ENCODE peak calls at places on chromosomes 5 and 9, in four cellular contexts. T is H1, S is SK-N-SH, K is HepG2. G is an unnamed sample.

GRCh38 chr9:109063765-109064164 is 50.5 kb upstream of the CTNNAL1 start:
- DNase-seq in T (no peak), S (no peak), K (no peak), G (no peak)

GRCh38 chr5:176743828-176744583 is 66.4 kb upstream of the UNC5A start:
- DNase-seq in T (no peak), S (peak), K (no peak), G (no peak)

GRCh38 chr9:15211160-15211993 is 95.6 kb downstream of the TTC39B start:
- DNase-seq in T (peak), S (peak), K (peak), G (peak)

GRCh38 chr5:172791291-172791690 is 20.3 kb upstream of the DUSP1 start:
- DNase-seq in T (no peak), S (no peak), K (no peak), G (no peak)

GRCh38 chr5:19802686-19803085 is 185.3 kb downstream of the CDH18 start:
- DNase-seq in T (no peak), S (no peak), K (no peak), G (no peak)

GRCh38 chr9:27853529-27853928 is 280.2 kb upstream of the C9orf72 start:
- DNase-seq in T (no peak), S (no peak), K (no peak), G (no peak)

GRCh38 chr5:76473676-76474075 is 70.6 kb downstream of the IQGAP2 start:
- DNase-seq in T (no peak), S (no peak), K (no peak), G (no peak)

GRCh38 chr5:149452665-149453617 is 73.8 kb upstream of the IL17B start:
- DNase-seq in T (no peak), S (no peak), K (peak), G (no peak)

GRCh38 chr9:71929791-71930440 is 18.5 kb downstream of the C9orf85 start:
- DNase-seq in T (no peak), S (no peak), K (no peak), G (no peak)

GRCh38 chr9:104589611-104590010 is 9.6 kb downstream of the OR13C5 start:
- DNase-seq in T (no peak), S (no peak), K (no peak), G (no peak)

GRCh38 chr5:126801992-126802294 is 25.0 kb downstream of the LMNB1 start:
- DNase-seq in T (no peak), S (peak), K (peak), G (no peak)

GRCh38 chr5:1184481-1184880 is 16.9 kb upstream of the SLC6A19 start:
- DNase-seq in T (no peak), S (no peak), K (no peak), G (no peak)

GRCh38 chr5:102802704-102803458 is 47.8 kb downstream of the PAM start:
- DNase-seq in T (no peak), S (no peak), K (no peak), G (no peak)

GRCh38 chr9:90340421-90340820 is 302.2 kb downstream of the DIRAS2 start:
- DNase-seq in T (no peak), S (no peak), K (no peak), G (no peak)

GRCh38 chr5:38692780-38693507 is 136.5 kb upstream of the LIFR start:
- DNase-seq in T (no peak), S (no peak), K (no peak), G (no peak)

GRCh38 chr5:109998717-109999116 is 309.0 kb downstream of the MAN2A1 start:
- DNase-seq in T (no peak), S (no peak), K (no peak), G (no peak)

GRCh38 chr5:176728810-176729209 is 81.5 kb downstream of the TSPAN17 start:
- DNase-seq in T (no peak), S (no peak), K (no peak), G (no peak)

GRCh38 chr5:1521054-1521453 is 2.7 kb downstream of the LPCAT1 start:
- DNase-seq in T (no peak), S (no peak), K (no peak), G (no peak)

GRCh38 chr5:146027746-146028145 is 77.6 kb downstream of the PLAC8L1 start:
- DNase-seq in T (no peak), S (no peak), K (no peak), G (no peak)

GRCh38 chr9:135046156-135047025 is 41.1 kb upstream of the OLFM1 start:
- DNase-seq in T (no peak), S (no peak), K (no peak), G (no peak)

GRCh38 chr9:83296123-83296522 is 233.2 kb upstream of the RASEF start:
- DNase-seq in T (no peak), S (no peak), K (no peak), G (no peak)

GRCh38 chr9:135887585-135888050 is 19.7 kb downstream of the CAMSAP1 start:
- DNase-seq in T (no peak), S (no peak), K (no peak), G (peak)

GRCh38 chr9:120924698-120925534 is 1.7 kb downstream of the TRAF1 start:
- DNase-seq in T (no peak), S (no peak), K (no peak), G (no peak)

GRCh38 chr9:85258823-85259370 is 482.9 kb downstream of the AGTPBP1 start:
- DNase-seq in T (peak), S (peak), K (peak), G (peak)

GRCh38 chr5:151315998-151316597 is 12.5 kb upstream of the SLC36A3 start:
- DNase-seq in T (no peak), S (peak), K (peak), G (peak)

GRCh38 chr9:129312731-129313130 is 134.7 kb upstream of the IER5L start:
- DNase-seq in T (no peak), S (no peak), K (no peak), G (no peak)
- TF ChIP-seq TCF12 in T (no peak), S (no peak), K (no peak), G (no peak)

DNA sequence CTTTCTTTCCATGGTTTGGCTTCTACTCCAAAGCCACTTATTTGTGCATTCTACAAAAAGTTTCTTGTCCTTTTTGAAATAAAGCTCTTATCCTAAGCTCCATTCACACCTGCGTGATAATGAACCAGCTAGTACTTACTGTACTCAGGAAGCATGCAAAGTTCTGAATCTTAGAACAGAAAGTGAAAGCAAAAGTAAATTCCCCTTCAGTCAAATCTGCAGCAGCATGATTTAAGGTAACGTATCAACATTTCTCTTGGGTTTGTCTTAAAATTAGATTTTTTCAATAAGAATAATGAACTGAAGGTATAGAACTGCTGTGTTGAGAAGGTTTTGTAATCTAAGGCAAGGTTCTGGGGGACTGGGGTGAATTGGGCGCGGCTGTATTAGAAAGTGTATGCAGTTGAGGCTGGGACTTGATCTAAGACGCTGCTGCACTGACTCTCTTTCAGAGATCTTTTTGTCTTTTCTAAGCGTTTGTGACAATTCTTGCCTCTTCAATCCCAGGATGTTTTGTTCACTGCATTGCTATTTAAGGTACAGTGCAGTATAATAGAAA is at the start of gene ERAP2:
- DNase-seq in T (no peak), S (no peak), K (peak), G (no peak)
- TF ChIP-seq TCF12 in T (no peak), S (no peak), K (no peak), G (no peak)

GRCh38 chr5:63053019-63053638 is 474.5 kb downstream of the LRRC70 start:
- DNase-seq in T (no peak), S (no peak), K (no peak), G (no peak)
- TF ChIP-seq TCF12 in T (no peak), S (no peak), K (no peak), G (no peak)

GRCh38 chr5:160537940-160538339 is 116.3 kb downstream of the PTTG1 start:
- DNase-seq in T (no peak), S (no peak), K (no peak), G (no peak)

GRCh38 chr5:160542281-160542680 is 120.6 kb downstream of the PTTG1 start:
- DNase-seq in T (no peak), S (no peak), K (no peak), G (no peak)

GRCh38 chr5:160543395-160543794 is 121.7 kb downstream of the PTTG1 start:
- DNase-seq in T (no peak), S (no peak), K (no peak), G (no peak)

GRCh38 chr5:160542840-160543239 is 121.2 kb downstream of the PTTG1 start:
- DNase-seq in T (no peak), S (no peak), K (no peak), G (no peak)

DNA sequence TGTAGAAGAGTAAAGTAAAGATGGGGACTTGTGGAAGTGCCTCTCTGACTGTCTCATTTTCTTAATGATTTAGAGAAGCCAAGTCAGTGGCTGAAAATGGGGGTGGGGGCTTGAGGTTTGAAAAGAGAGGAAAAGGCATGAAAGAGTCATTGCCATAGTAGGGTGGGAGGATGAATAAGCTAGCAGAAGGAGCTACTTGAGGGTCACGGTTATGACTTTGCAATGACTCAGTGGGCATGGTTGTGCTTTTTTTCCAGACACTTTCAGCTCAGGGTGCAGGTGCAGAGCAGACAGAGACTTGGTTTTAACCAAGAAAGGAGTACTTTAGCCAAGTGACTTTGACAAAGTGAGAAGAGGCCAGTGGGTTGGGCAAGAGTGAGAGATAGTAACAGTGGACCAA is 117.8 kb downstream of the PTTG1 start:
- DNase-seq in T (no peak), S (no peak), K (no peak), G (no peak)
- TF ChIP-seq TCF12 in T (no peak), S (no peak), K (no peak), G (no peak)